ENCODE peak calls at places on chromosomes 11 and 22, in six cellular contexts. A is GM12891, H is HepG2, G is H1, K is K562, N is GM12878. I is an unnamed sample.

GRCh38 chr11:1554981-1555712 is 16.9 kb downstream of the DUSP8 start:
- DNase-seq in A (no peak), K (no peak), G (no peak), N (no peak), H (no peak), I (no peak)

GRCh38 chr11:130705670-130706421 is 210.4 kb downstream of the SNX19 start:
- DNase-seq in K (no peak), H (no peak), G (no peak), A (no peak), N (no peak), I (no peak)

GRCh38 chr22:24518774-24519485 is 23.8 kb downstream of the UPB1 start:
- DNase-seq in G (no peak), A (no peak), H (no peak), N (no peak), K (no peak), I (no peak)

GRCh38 chr11:123377355-123377754 is 52.7 kb upstream of the GRAMD1B start:
- DNase-seq in A (no peak), H (no peak), K (no peak), G (no peak), N (no peak), I (no peak)

GRCh38 chr22:37663521-37664140 is 5.1 kb downstream of the PDXP start:
- DNase-seq in H (no peak), K (no peak), N (no peak), G (no peak), A (no peak), I (no peak)

GRCh38 chr22:28997342-28997741 is 64.3 kb downstream of the C22orf31 start:
- DNase-seq in A (no peak), G (no peak), N (no peak), K (no peak), H (no peak), I (no peak)

GRCh38 chr11:121416909-121417567 is 35.1 kb upstream of the SORL1 start:
- DNase-seq in K (no peak), H (no peak), A (no peak), N (peak; percentile 92), G (no peak), I (no peak)

GRCh38 chr22:43992331-43992821 is 31.7 kb upstream of the PARVB start:
- DNase-seq in A (no peak), K (no peak), G (no peak), H (no peak), N (no peak), I (no peak)

DNA sequence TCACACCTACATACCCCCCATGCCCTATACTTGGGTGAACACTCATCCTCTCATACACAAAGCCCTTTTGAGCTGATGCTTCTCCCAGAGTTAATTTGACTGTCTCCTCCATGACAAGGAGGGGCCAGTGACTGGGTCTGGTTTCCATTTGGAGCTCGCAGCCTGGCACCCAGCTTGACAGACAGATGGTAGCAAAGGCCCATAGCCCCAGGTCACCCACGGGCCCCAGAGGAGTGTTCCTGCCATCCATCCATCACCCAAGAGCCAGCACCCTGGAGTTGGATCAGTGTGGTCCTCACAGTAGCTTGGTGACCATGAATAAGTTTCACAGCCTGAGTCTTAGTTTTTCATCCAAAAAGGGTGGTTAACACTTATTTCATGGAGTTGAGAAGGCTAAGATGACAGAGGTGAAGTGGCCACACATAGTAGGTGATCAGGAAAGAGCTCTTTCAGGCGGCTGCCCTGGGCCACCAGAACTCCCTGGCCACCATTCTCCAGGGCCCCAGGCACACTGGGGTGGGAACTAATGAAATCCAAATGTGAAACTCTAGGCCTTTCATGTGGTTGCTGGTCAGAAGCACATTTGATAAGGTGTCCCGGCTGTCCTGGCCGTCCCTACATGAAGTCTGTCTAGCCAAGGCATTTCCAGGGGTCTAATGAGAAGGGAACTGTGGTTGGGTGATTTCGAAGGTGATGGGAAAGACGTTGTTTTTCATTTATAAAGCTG is 42.4 kb downstream of the LIF start:
- DNase-seq in A (no peak), G (no peak), H (no peak), K (no peak), N (no peak), I (no peak)
- TF ChIP-seq TAF1 in A (no peak), G (no peak), H (no peak), K (no peak), N (no peak), I (no peak)

GRCh38 chr11:129457321-129457720 is 81.7 kb downstream of the BARX2 start:
- DNase-seq in G (no peak), K (no peak), H (no peak), A (no peak), N (no peak), I (no peak)
- TF ChIP-seq POLR2AphosphoS5 in G (no peak), K (no peak), H (no peak), A (no peak), N (no peak), I (no peak)

DNA sequence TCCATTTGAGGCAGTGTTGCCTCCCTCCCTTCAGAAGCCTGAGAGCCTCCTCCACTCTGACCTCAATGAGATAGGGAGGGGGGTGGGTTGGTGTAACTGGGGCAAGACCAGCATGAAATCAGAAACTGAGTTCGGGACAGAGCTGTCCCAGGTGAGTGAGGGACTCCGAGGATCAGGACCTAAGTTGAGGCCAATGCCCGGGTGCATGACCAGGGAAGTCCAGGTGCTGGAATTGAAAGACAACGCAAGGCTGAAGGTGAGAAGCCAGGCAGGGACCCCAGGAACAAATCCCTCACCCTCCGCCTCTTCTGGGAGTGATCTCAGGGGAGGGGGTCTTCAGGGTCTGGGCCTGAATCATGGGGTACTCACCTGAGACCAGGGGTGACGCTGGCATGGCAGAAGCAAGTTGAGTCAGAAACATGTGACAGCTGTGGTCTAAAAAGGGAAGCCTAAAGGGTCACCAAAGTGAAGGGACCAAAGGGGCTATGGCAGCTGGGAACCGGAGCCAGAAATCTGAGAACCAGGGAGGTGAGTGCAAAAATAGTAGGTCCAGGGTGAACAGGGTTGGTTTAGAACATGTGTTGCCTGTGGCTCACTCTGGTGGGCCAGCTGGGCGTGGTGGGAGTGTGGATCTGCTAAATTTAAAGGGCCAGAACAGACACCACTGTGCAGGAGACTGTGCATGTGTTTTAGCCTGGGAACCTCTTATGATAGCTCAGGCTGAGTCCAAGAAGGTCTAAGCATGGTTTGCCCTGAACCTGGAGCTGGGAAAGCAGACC is 41.1 kb upstream of the ZBED5 start:
- DNase-seq in K (peak; percentile 53), N (no peak), G (no peak), A (no peak), H (no peak), I (no peak)
- TF ChIP-seq POLR2A in K (peak; percentile 57), N (no peak), G (no peak), A (no peak), H (no peak), I (no peak)

GRCh38 chr11:2699185-2699530 is 636 bp downstream of the KCNQ1OT1 start:
- DNase-seq in H (no peak), N (no peak), K (peak; percentile 36), G (no peak), A (no peak), I (no peak)
- TF ChIP-seq TAF1 in H (no peak), N (no peak), K (no peak), G (no peak), A (no peak), I (no peak)

DNA sequence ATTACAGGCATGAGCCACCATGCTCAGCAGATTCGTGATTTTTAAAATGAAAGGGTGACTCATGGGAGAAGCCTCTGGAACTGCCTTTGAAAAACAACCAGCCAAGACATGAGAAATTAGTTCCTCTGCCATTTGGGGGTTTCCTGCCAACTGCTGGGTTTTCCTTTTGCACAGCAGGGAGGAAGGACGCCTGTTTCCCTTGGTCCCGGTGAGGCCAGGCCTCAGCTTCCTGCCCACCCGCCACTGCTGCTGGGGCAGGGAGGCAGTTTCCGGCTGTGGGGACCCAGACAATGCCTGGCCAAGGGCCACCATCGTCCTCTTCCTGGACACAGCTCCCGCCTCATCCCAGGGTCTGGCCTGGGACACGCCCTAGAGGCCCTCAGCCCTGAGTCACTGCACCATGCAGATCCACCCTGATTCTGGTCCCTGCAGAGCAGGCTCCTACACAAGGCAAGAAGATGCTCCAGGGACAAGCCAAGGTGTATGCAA is 10.2 kb downstream of the PPM1F start:
- DNase-seq in H (no peak), K (no peak), A (no peak), G (no peak), N (no peak), I (no peak)
- TF ChIP-seq POLR2AphosphoS5 in H (no peak), K (no peak), A (no peak), G (no peak), N (no peak), I (no peak)

I was measured in GM12892.